ENCODE peak calls at places on chromosomes 4 and X, in six cellular contexts. F, O, H, S, R and I are unnamed samples.

GRCh38 chr4:128512767-128513322 is 225.2 kb upstream of the PGRMC2 start:
- DNase-seq in F (no peak), O (no peak), H (no peak), S (no peak), R (no peak), I (no peak)

GRCh38 chr4:2891294-2891693 is 47.6 kb downstream of the ADD1 start:
- DNase-seq in F (no peak), O (peak), H (no peak), S (no peak), R (no peak), I (no peak)

GRCh38 chrX:155535866-155536265 is 76.9 kb downstream of the TMLHE start:
- DNase-seq in F (no peak), O (no peak), H (no peak), S (no peak), R (no peak), I (no peak)

GRCh38 chr4:8362483-8362882 is 78.0 kb downstream of the ACOX3 start:
- DNase-seq in F (peak), O (no peak), H (no peak), S (no peak), R (no peak), I (no peak)

GRCh38 chr4:149145803-149146202 is 669.8 kb downstream of the IQCM start:
- DNase-seq in F (no peak), O (no peak), H (no peak), S (no peak), R (no peak), I (no peak)

GRCh38 chrX:143634701-143635442 is 1.0 kb downstream of the SLITRK4 start:
- DNase-seq in F (no peak), O (no peak), H (no peak), S (no peak), R (no peak), I (no peak)

GRCh38 chr4:165966833-165967232 is 93.8 kb downstream of the TLL1 start:
- DNase-seq in F (no peak), O (no peak), H (no peak), S (no peak), R (no peak), I (no peak)

GRCh38 chr4:7984286-7984925 is 44.7 kb upstream of the AFAP1 start:
- DNase-seq in F (no peak), O (no peak), H (no peak), S (no peak), R (no peak), I (no peak)

GRCh38 chrX:67094061-67094460 is 449.8 kb upstream of the AR start:
- DNase-seq in F (no peak), O (no peak), H (no peak), S (no peak), R (no peak), I (no peak)

GRCh38 chrX:8010105-8010504 is 82.9 kb upstream of the PNPLA4 start:
- DNase-seq in F (no peak), O (peak), H (no peak), S (no peak), R (no peak), I (no peak)
- TF ChIP-seq CTCF in F (no peak), O (no peak), H (no peak), S (no peak), R (no peak), I (no peak)

GRCh38 chrX:136907626-136908025 is 27.1 kb upstream of the RBMX start:
- DNase-seq in F (no peak), O (no peak), H (no peak), S (no peak), R (no peak), I (no peak)

GRCh38 chrX:136909119-136909705 is 28.7 kb upstream of the RBMX start:
- DNase-seq in F (peak), O (peak), H (peak), S (peak), R (peak), I (no peak)

GRCh38 chrX:136906921-136907510 is 26.5 kb upstream of the RBMX start:
- DNase-seq in F (no peak), O (no peak), H (no peak), S (no peak), R (no peak), I (no peak)

GRCh38 chrX:136910565-136911040 is 30.1 kb upstream of the RBMX start:
- DNase-seq in F (no peak), O (no peak), H (no peak), S (no peak), R (no peak), I (no peak)

GRCh38 chrX:136909706-136910564 is 29.4 kb upstream of the RBMX start:
- DNase-seq in F (peak), O (peak), H (peak), S (peak), R (peak), I (peak)
- TF ChIP-seq POLR2A in F (no peak), O (peak), H (peak), S (peak), R (no peak), I (peak)

DNA sequence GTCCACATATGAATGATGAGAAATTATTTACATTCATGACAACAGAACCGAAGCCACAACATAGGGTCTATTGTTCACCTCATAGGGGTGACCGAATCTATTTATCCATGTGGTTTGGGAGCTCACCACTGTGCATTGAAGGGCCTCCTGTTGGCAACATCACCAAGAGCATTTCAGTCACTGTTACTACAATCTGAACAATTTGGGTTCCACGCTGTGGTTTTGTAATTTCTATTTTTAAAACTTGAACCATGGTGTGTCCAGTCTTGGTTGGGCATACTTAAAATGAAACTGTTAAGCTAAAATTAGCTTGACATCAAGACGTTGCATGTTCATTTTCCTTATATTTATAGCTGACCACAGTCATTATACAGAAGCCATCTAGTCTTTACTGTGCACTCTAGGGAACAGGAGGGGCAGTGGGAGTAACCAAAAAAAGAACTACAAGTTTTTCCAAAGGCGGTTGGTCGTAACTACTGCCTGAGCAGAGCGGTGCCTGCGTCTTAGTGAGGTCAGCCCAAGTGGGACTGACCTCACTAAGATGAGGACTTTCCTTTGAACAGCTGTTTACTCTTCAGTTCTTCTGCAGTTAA is 192.1 kb downstream of the SPRY1 start:
- DNase-seq in F (no peak), O (peak), H (no peak), S (no peak), R (no peak), I (no peak)
- TF ChIP-seq CTCF in F (no peak), O (no peak), H (no peak), S (no peak), R (no peak), I (no peak)

DNA sequence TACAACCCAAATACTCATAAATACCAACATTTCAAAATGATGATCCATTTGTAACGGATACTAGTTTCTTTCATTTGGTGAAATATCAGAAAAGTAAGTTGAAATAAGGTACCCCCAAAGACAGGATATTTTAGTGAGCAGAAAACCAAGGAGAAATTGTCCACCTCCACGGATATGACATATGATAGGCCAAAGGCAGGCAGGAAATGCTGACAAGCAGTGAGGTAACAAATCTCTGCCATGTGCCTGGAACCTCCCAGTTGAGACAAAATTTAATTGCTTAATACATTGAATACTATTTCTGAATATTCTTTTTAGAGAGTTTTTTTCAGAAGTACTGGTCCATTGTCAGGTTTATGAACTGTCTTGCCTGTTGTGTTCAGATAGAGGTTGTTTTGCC is 118.8 kb downstream of the GATB start:
- DNase-seq in F (no peak), O (no peak), H (no peak), S (no peak), R (no peak), I (no peak)
- TF ChIP-seq POLR2A in F (no peak), O (no peak), H (no peak), S (no peak), R (no peak), I (no peak)

GRCh38 chr4:41072021-41072777 is 142.1 kb downstream of the APBB2 start:
- DNase-seq in F (no peak), O (no peak), H (no peak), S (no peak), R (no peak), I (no peak)
- TF ChIP-seq CTCF in F (no peak), O (no peak), H (no peak), S (no peak), R (no peak), I (no peak)

GRCh38 chrX:49922291-49923241 is at the start of gene CLCN5:
- DNase-seq in F (peak), O (peak), H (peak), S (peak), R (peak), I (peak)
- TF ChIP-seq POLR2A in F (peak), O (peak), H (peak), S (peak), R (no peak), I (no peak)

GRCh38 chr4:188822698-188823097 is 683.5 kb downstream of the TRIML1 start:
- DNase-seq in F (no peak), O (peak), H (no peak), S (no peak), R (no peak), I (no peak)

GRCh38 chr4:188824553-188824952 is 685.3 kb downstream of the TRIML1 start:
- DNase-seq in F (no peak), O (no peak), H (no peak), S (no peak), R (no peak), I (no peak)

GRCh38 chr4:188819243-188819642 is 680.0 kb downstream of the TRIML1 start:
- DNase-seq in F (no peak), O (no peak), H (no peak), S (no peak), R (no peak), I (no peak)

GRCh38 chr4:188818300-188818699 is 679.1 kb downstream of the TRIML1 start:
- DNase-seq in F (no peak), O (no peak), H (no peak), S (no peak), R (no peak), I (no peak)

GRCh38 chr4:188821500-188821899 is 682.3 kb downstream of the TRIML1 start:
- DNase-seq in F (no peak), O (no peak), H (no peak), S (no peak), R (no peak), I (no peak)
- TF ChIP-seq CTCF in F (no peak), O (no peak), H (no peak), S (no peak), R (no peak), I (no peak)

GRCh38 chr4:78551420-78552351 is at the start of gene ANXA3:
- DNase-seq in F (peak), O (no peak), H (peak), S (no peak), R (no peak), I (no peak)
- TF ChIP-seq POLR2A in F (no peak), O (no peak), H (peak), S (no peak), R (peak), I (no peak)

GRCh38 chrX:29478336-29479069 is 736.9 kb upstream of the MAGEB2 start:
- DNase-seq in F (peak), O (peak), H (no peak), S (no peak), R (no peak), I (no peak)
- TF ChIP-seq CTCF in F (peak), O (peak), H (no peak), S (no peak), R (no peak), I (no peak)